ENCODE peak calls at places on chromosomes 11 and 22, in eight cellular contexts. T, M, I, O, K, S, P and D are unnamed samples.

GRCh38 chr22:50314455-50315288 is 7.2 kb upstream of the PLXNB2 start:
- DNase-seq in S (no peak), I (no peak), P (no peak), M (peak), O (peak), K (no peak), T (peak), D (no peak)

GRCh38 chr11:65041206-65042035 is at the start of gene SAC3D1:
- DNase-seq in P (no peak), T (peak), K (no peak), S (peak), O (peak), M (no peak), I (peak), D (peak)

GRCh38 chr22:46241397-46242007 is 8.6 kb downstream of the CDPF1 start:
- DNase-seq in O (no peak), K (no peak), M (no peak), T (no peak), I (no peak), S (no peak), P (no peak), D (no peak)

GRCh38 chr22:28894320-28894719 is 10.9 kb downstream of the ZNRF3 start:
- DNase-seq in M (no peak), T (no peak), K (no peak), S (no peak), P (no peak), I (no peak), O (peak), D (peak)

GRCh38 chr11:123166095-123166559 is 28.9 kb downstream of the CLMP start:
- DNase-seq in S (no peak), P (peak), I (peak), M (no peak), T (peak), K (no peak), O (peak), D (peak)

GRCh38 chr11:45090607-45091006 is 55.8 kb upstream of the PRDM11 start:
- DNase-seq in O (no peak), I (no peak), T (no peak), K (no peak), P (no peak), M (no peak), S (no peak), D (no peak)

GRCh38 chr11:68441466-68442230 is 18.9 kb upstream of the PPP6R3 start:
- DNase-seq in S (no peak), T (no peak), O (no peak), M (no peak), I (no peak), K (peak), P (peak), D (peak)

GRCh38 chr11:128604723-128605122 is 17.4 kb upstream of the ETS1 start:
- DNase-seq in M (no peak), S (no peak), P (no peak), I (no peak), O (no peak), T (no peak), K (no peak), D (peak)

GRCh38 chr11:119363874-119364590 is 17.5 kb downstream of the USP2 start:
- DNase-seq in I (peak), K (no peak), P (peak), S (peak), M (peak), O (peak), T (peak), D (peak)

GRCh38 chr22:48104786-48105185 is 1342.3 kb downstream of the TBC1D22A start:
- DNase-seq in O (no peak), K (no peak), I (no peak), S (no peak), M (no peak), T (no peak), P (no peak), D (no peak)

GRCh38 chr22:38070250-38070921 is 13.2 kb downstream of the PICK1 start:
- DNase-seq in I (no peak), K (no peak), M (no peak), P (no peak), O (no peak), T (no peak), S (no peak), D (no peak)

GRCh38 chr11:64093233-64094039 is 57.7 kb downstream of the FLRT1 start:
- DNase-seq in K (no peak), M (no peak), S (no peak), P (no peak), T (no peak), O (no peak), I (no peak), D (peak)

GRCh38 chr11:93059074-93059957 is 89.9 kb downstream of the MTNR1B start:
- DNase-seq in P (peak), O (no peak), I (no peak), K (no peak), S (no peak), M (no peak), T (no peak), D (peak)

GRCh38 chr11:122197055-122197987 is 81.3 kb upstream of the BLID start:
- DNase-seq in S (no peak), O (no peak), K (peak), I (no peak), M (no peak), T (no peak), P (peak), D (peak)

GRCh38 chr11:2775083-2775625 is 75.4 kb upstream of the KCNQ1OT1 start:
- DNase-seq in S (no peak), O (no peak), P (no peak), T (peak), K (no peak), M (no peak), I (no peak), D (peak)

GRCh38 chr22:40436460-40437431 is 66.4 kb downstream of the SGSM3 start:
- DNase-seq in K (peak), M (peak), P (peak), O (peak), S (no peak), T (peak), I (peak), D (peak)

GRCh38 chr11:84795698-84796097 is 831.4 kb downstream of the DLG2 start:
- DNase-seq in M (no peak), T (no peak), S (no peak), O (no peak), K (no peak), P (no peak), I (no peak), D (no peak)

GRCh38 chr11:118694771-118695170 is 15.3 kb upstream of the TREH start:
- DNase-seq in I (no peak), O (no peak), M (no peak), P (no peak), K (no peak), T (no peak), S (no peak), D (no peak)

GRCh38 chr11:13140028-13140870 is 131.1 kb downstream of the RASSF10 start:
- DNase-seq in M (no peak), T (peak), K (no peak), O (no peak), I (no peak), P (no peak), S (no peak), D (peak)